ENCODE peak calls at places on chromosomes 11 and 22, in seven cellular contexts. J, P, V, N, Y, C and I are unnamed samples.

GRCh38 chr11:58771458-58771855 is 39.7 kb upstream of the GLYAT start:
- DNase-seq in J (no peak), P (no peak), V (no peak), N (no peak), Y (peak), C (no peak), I (no peak)

GRCh38 chr11:8596504-8597046 is 2.5 kb upstream of the STK33 start:
- DNase-seq in J (no peak), P (no peak), V (no peak), N (no peak), Y (no peak), C (no peak), I (no peak)

GRCh38 chr11:3667149-3668035 is 3.8 kb downstream of the CHRNA10 start:
- DNase-seq in J (no peak), P (no peak), V (no peak), N (peak), Y (no peak), C (no peak), I (no peak)

GRCh38 chr22:31683181-31684105 is 21.4 kb upstream of the PISD start:
- DNase-seq in J (no peak), P (no peak), V (no peak), N (no peak), Y (no peak), C (no peak), I (no peak)

GRCh38 chr11:82843057-82843795 is 57.0 kb downstream of the PRCP start:
- DNase-seq in J (no peak), P (no peak), V (no peak), N (no peak), Y (no peak), C (no peak), I (no peak)

GRCh38 chr11:70430122-70430521 is 31.8 kb downstream of the CTTN start:
- DNase-seq in J (no peak), P (no peak), V (no peak), N (no peak), Y (no peak), C (no peak), I (no peak)

GRCh38 chr11:19429108-19429760 is 188.5 kb upstream of the E2F8 start:
- DNase-seq in J (no peak), P (no peak), V (no peak), N (no peak), Y (no peak), C (no peak), I (no peak)

GRCh38 chr11:10926801-10927200 is 68.9 kb upstream of the ZBED5 start:
- DNase-seq in J (no peak), P (no peak), V (peak), N (no peak), Y (no peak), C (no peak), I (no peak)

GRCh38 chr11:112113539-112114457 is 27.1 kb downstream of the SDHD start:
- DNase-seq in J (peak), P (peak), V (peak), N (no peak), Y (peak), C (peak), I (peak)

GRCh38 chr11:37442576-37442975 is 844.5 kb upstream of the RAG2 start:
- DNase-seq in J (no peak), P (no peak), V (no peak), N (no peak), Y (no peak), C (no peak), I (no peak)

GRCh38 chr11:123517559-123518364 is 87.7 kb downstream of the GRAMD1B start:
- DNase-seq in J (no peak), P (no peak), V (no peak), N (no peak), Y (no peak), C (no peak), I (no peak)

GRCh38 chr11:118109231-118109630 is 22.5 kb upstream of the SMIM35 start:
- DNase-seq in J (no peak), P (no peak), V (no peak), N (no peak), Y (no peak), C (no peak), I (no peak)

GRCh38 chr11:1237128-1237580 is 14.3 kb downstream of the MUC5B start:
- DNase-seq in J (no peak), P (no peak), V (no peak), N (no peak), Y (no peak), C (no peak), I (no peak)

GRCh38 chr11:68146010-68146540 is 24.9 kb upstream of the CHKA start:
- DNase-seq in J (no peak), P (peak), V (no peak), N (peak), Y (no peak), C (peak), I (no peak)

GRCh38 chr11:73013021-73013420 is 129.1 kb downstream of the FCHSD2 start:
- DNase-seq in J (no peak), P (no peak), V (no peak), N (no peak), Y (no peak), C (no peak), I (no peak)

GRCh38 chr11:134522782-134523570 is 110.9 kb upstream of the B3GAT1 start:
- DNase-seq in J (no peak), P (no peak), V (no peak), N (no peak), Y (no peak), C (no peak), I (no peak)

GRCh38 chr11:1832181-1832988 is 2.4 kb upstream of the SYT8 start:
- DNase-seq in J (peak), P (peak), V (no peak), N (no peak), Y (no peak), C (no peak), I (no peak)

GRCh38 chr22:18962308-18962635 is 26.2 kb upstream of the PRODH start:
- DNase-seq in J (no peak), P (no peak), V (no peak), N (no peak), Y (no peak), C (no peak), I (no peak)

GRCh38 chr11:22331771-22332170 is 6.4 kb upstream of the SLC17A6 start:
- DNase-seq in J (peak), P (no peak), V (no peak), N (no peak), Y (no peak), C (no peak), I (no peak)

GRCh38 chr22:31229402-31230140 is 17.5 kb downstream of the LIMK2 start:
- DNase-seq in J (peak), P (no peak), V (no peak), N (no peak), Y (peak), C (peak), I (no peak)

GRCh38 chr11:61851128-61851899 is 23.2 kb downstream of the FADS2 start:
- DNase-seq in J (no peak), P (peak), V (no peak), N (no peak), Y (no peak), C (no peak), I (no peak)

GRCh38 chr11:117511483-117511934 is 183.9 kb downstream of the CEP164 start:
- DNase-seq in J (no peak), P (no peak), V (no peak), N (no peak), Y (no peak), C (no peak), I (peak)

GRCh38 chr11:44568706-44569473 is 3.4 kb downstream of the CD82 start:
- DNase-seq in J (peak), P (peak), V (peak), N (no peak), Y (peak), C (no peak), I (no peak)

GRCh38 chr11:131943296-131943695 is 572.9 kb downstream of the NTM start:
- DNase-seq in J (no peak), P (no peak), V (no peak), N (no peak), Y (no peak), C (no peak), I (peak)